ENCODE peak calls at places on chromosome 7, in seven cellular contexts. Y is T-helper 1 cell; G is SHP77; X is Daoy; N is T-cell; J is stimulated activated CD8-positive, alpha-beta memory T cell treated with anti-CD3 and anti-CD28 coated beads, Interleukin-2, amount 100 ng/mL, for 1 hour; F is NCI-H2081. T is an unnamed sample.

GRCh38 chr7:155299539-155300202 is 2.0 kb downstream of the INSIG1 start:
- DNase-seq in J (no peak), X (peak; percentile 46), F (no peak), N (peak; percentile 24), Y (peak; percentile 37), G (no peak), T (no peak)

GRCh38 chr7:33903770-33904679 is 1.3 kb upstream of the BMPER start:
- DNase-seq in N (no peak), G (peak; percentile 47), Y (no peak), F (no peak), J (no peak), X (peak; percentile 62), T (no peak)

GRCh38 chr7:29343379-29343778 is 148.8 kb downstream of the CHN2 start:
- DNase-seq in G (no peak), X (no peak), F (no peak), J (no peak), N (peak; percentile 10), Y (no peak), T (no peak)

GRCh38 chr7:64869121-64869725 is 33.9 kb upstream of the ZNF273 start:
- DNase-seq in J (no peak), F (no peak), Y (no peak), N (no peak), X (no peak), G (no peak), T (no peak)

GRCh38 chr7:130927564-130927963 is 193.6 kb upstream of the KLF14 start:
- DNase-seq in J (no peak), Y (no peak), X (no peak), G (no peak), N (no peak), F (no peak), T (no peak)

GRCh38 chr7:147014596-147014995 is 898.0 kb downstream of the CNTNAP2 start:
- DNase-seq in Y (no peak), F (no peak), J (no peak), N (no peak), G (no peak), X (no peak), T (no peak)

GRCh38 chr7:111517441-111518037 is 44.8 kb downstream of the IMMP2L start:
- DNase-seq in J (no peak), X (no peak), N (no peak), Y (no peak), F (no peak), G (no peak), T (no peak)

GRCh38 chr7:32251659-32252058 is 181.5 kb upstream of the PDE1C start:
- DNase-seq in N (no peak), X (no peak), G (no peak), J (no peak), Y (no peak), F (no peak), T (no peak)

GRCh38 chr7:134752006-134752760 is 27.3 kb upstream of the CALD1 start:
- DNase-seq in X (peak; percentile 72), F (no peak), Y (no peak), G (no peak), N (no peak), J (no peak), T (no peak)

GRCh38 chr7:154912921-154913644 is 89.8 kb downstream of the PAXIP1 start:
- DNase-seq in G (no peak), N (no peak), Y (no peak), X (no peak), F (no peak), J (no peak), T (no peak)

GRCh38 chr7:69213882-69214281 is 384.4 kb upstream of the AUTS2 start:
- DNase-seq in X (peak; percentile 19), J (no peak), Y (no peak), G (no peak), F (peak; percentile 78), N (no peak), T (no peak)

T was measured in esophagus squamous epithelium.